ENCODE peak calls at places on chromosomes 12 and 14, in six cellular contexts. D is HCT116, P is transverse colon, A is RWPE1, X is tibial artery, G is body of pancreas. L is an unnamed sample.
A peak's percentile ranks its signal among the peaks of the same experiment; 100 is the strongest.

GRCh38 chr14:63662776-63663175 is 21.1 kb upstream of the WDR89 start:
- DNase-seq in D (no peak), P (no peak), A (no peak), X (no peak), G (no peak), L (no peak)

GRCh38 chr12:111396726-111397445 is 8.8 kb upstream of the SH2B3 start:
- DNase-seq in D (peak; percentile 65), P (peak; percentile 90), A (peak; percentile 93), X (peak; percentile 76), G (peak; percentile 89), L (peak; percentile 94)

GRCh38 chr14:54627718-54628345 is 60.9 kb downstream of the SAMD4A start:
- DNase-seq in D (no peak), P (no peak), A (no peak), X (peak; percentile 66), G (no peak), L (peak; percentile 51)

GRCh38 chr14:51582437-51582836 is 69.3 kb upstream of the FRMD6 start:
- DNase-seq in D (no peak), P (no peak), A (no peak), X (no peak), G (no peak), L (no peak)

GRCh38 chr12:109134186-109134917 is 18.0 kb downstream of the ACACB start:
- DNase-seq in D (peak; percentile 27), P (no peak), A (peak; percentile 48), X (no peak), G (peak; percentile 48), L (peak; percentile 3)

GRCh38 chr12:80293347-80293746 is 150.7 kb upstream of the PTPRQ start:
- DNase-seq in D (no peak), P (no peak), A (no peak), X (no peak), G (no peak), L (no peak)

GRCh38 chr14:30195946-30196345 is 268.3 kb upstream of the PRKD1 start:
- DNase-seq in D (no peak), P (no peak), A (no peak), X (no peak), G (no peak), L (no peak)

GRCh38 chr12:46373303-46374182 is 970 bp upstream of the SLC38A2 start:
- DNase-seq in D (no peak), P (peak; percentile 55), A (peak; percentile 48), X (peak; percentile 62), G (peak; percentile 52), L (no peak)

GRCh38 chr14:44640416-44640815 is 133.3 kb upstream of the FSCB start:
- DNase-seq in D (no peak), P (no peak), A (no peak), X (no peak), G (no peak), L (no peak)

DNA sequence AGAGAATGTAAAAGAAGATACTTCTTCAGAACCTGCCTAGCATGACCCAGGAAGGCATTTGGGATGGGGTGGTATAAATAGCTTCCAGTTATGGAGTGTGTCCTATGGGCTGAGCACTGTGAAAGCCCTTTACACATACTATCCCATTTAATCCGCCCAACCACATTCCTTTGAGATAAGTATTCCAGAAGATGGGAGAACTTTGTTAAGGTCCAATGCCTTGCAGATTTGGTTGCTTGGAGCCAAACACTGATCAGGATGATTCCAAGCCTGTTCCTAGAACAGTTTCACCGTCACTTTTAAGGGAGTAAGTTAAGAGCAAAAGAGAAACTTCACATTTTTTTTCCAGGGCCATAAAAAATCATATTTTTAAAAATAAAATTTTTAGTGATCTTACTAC is 82.5 kb upstream of the CLMN start:
- DNase-seq in D (no peak), P (no peak), A (no peak), X (no peak), G (no peak), L (no peak)
- TF ChIP-seq CTCF in D (no peak), P (no peak), A (no peak), X (no peak), G (no peak), L (no peak)

GRCh38 chr12:55220725-55221124 is at the start of gene OR10A7:
- DNase-seq in D (no peak), P (no peak), A (no peak), X (no peak), G (no peak), L (no peak)
- TF ChIP-seq CTCF in D (no peak), P (no peak), A (no peak), X (no peak), G (no peak), L (no peak)

DNA sequence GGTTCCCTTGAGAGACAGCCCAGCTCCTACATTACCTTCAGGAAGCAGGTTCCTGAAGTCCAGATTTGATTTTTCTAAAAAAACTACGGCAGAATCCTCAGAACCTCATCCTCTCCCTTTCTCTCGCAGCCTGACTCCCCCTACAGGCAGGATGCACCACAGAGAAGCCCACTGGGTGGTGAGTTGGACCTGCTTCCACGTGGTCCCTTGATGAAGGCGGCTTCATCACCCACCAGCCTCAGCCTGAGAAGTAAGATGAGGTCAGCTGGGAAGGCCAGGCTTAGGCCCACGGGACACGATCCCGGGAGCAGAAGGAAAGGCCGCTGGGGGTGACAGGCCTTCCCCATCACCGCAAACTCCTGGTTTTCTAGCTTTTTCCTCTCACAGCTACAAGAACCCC is 83.0 kb downstream of the ACTN1 start:
- DNase-seq in D (no peak), P (no peak), A (no peak), X (no peak), G (no peak), L (peak; percentile 20)
- TF ChIP-seq CTCF in D (peak; percentile 41), P (no peak), A (no peak), X (peak; percentile 28), G (no peak), L (peak; percentile 72)

GRCh38 chr14:96994999-96995398 is 197.8 kb downstream of the VRK1 start:
- DNase-seq in D (no peak), P (no peak), A (no peak), X (no peak), G (no peak), L (no peak)

GRCh38 chr14:96997996-96998395 is 200.8 kb downstream of the VRK1 start:
- DNase-seq in D (no peak), P (no peak), A (no peak), X (no peak), G (no peak), L (no peak)

GRCh38 chr14:96999654-97000155 is 202.5 kb downstream of the VRK1 start:
- DNase-seq in D (no peak), P (no peak), A (no peak), X (no peak), G (no peak), L (no peak)

GRCh38 chr14:97002454-97002853 is 205.3 kb downstream of the VRK1 start:
- DNase-seq in D (no peak), P (no peak), A (no peak), X (no peak), G (no peak), L (no peak)

GRCh38 chr14:96997269-96997668 is 200.1 kb downstream of the VRK1 start:
- DNase-seq in D (no peak), P (no peak), A (no peak), X (no peak), G (no peak), L (no peak)
- TF ChIP-seq CTCF in D (no peak), P (no peak), A (no peak), X (no peak), G (no peak), L (no peak)

GRCh38 chr12:116697305-116698130 is 40.4 kb downstream of the SPRING1 start:
- DNase-seq in D (peak; percentile 40), P (no peak), A (no peak), X (no peak), G (peak; percentile 69), L (no peak)
- TF ChIP-seq CTCF in D (peak; percentile 67), P (no peak), A (no peak), X (no peak), G (no peak), L (peak; percentile 54)

GRCh38 chr14:104224516-104225281 is 86.3 kb downstream of the KIF26A start:
- DNase-seq in D (no peak), P (peak; percentile 60), A (no peak), X (no peak), G (no peak), L (no peak)
- TF ChIP-seq CTCF in D (peak; percentile 59), P (no peak), A (no peak), X (peak; percentile 10), G (no peak), L (peak; percentile 57)

GRCh38 chr14:35140718-35141581 is 18.6 kb downstream of the PRORP start:
- DNase-seq in D (no peak), P (no peak), A (peak; percentile 38), X (no peak), G (no peak), L (peak; percentile 50)
- TF ChIP-seq CTCF in D (peak; percentile 39), P (peak; percentile 34), A (peak; percentile 55), X (peak; percentile 43), G (no peak), L (peak; percentile 82)

DNA sequence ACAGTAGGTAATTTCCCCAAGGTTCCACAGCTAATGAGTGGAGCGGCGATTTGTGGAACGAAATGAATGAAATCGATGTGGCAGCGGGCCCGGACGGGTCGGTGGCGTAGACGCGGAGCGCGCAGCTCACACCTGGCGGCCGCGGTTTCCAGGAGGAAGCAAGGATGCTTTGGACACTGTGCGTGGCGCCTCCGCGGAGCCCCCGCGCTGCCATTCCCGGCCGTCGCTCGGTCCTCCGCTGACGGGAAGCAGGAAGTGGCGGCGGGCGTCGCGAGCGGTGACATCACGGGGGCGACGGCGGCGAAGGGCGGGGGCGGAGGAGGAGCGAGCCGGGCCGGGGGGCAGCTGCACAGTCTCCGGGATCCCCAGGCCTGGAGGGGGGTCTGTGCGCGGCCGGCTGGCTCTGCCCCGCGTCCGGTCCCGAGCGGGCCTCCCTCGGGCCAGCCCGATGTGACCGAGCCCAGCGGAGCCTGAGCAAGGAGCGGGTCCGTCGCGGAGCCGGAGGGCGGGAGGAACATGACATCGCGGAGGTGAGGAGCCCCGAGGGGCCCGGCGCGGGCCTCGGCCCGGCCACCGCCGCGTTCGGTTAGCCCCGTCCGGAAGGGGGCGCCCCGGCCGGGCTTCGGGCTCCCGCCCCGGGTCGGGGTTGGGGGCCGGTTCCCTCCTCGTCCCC is at the start of gene PTPN11:
- DNase-seq in D (peak; percentile 45), P (peak; percentile 92), A (peak; percentile 73), X (peak; percentile 81), G (peak; percentile 85), L (peak; percentile 71)
- TF ChIP-seq CTCF in D (peak; percentile 61), P (peak; percentile 33), A (peak; percentile 61), X (peak; percentile 4), G (peak; percentile 36), L (peak; percentile 85)

GRCh38 chr14:77077040-77077439 is 21.0 kb upstream of the CIPC start:
- DNase-seq in D (no peak), P (no peak), A (no peak), X (no peak), G (no peak), L (no peak)
- TF ChIP-seq CTCF in D (no peak), P (no peak), A (no peak), X (no peak), G (no peak), L (no peak)

DNA sequence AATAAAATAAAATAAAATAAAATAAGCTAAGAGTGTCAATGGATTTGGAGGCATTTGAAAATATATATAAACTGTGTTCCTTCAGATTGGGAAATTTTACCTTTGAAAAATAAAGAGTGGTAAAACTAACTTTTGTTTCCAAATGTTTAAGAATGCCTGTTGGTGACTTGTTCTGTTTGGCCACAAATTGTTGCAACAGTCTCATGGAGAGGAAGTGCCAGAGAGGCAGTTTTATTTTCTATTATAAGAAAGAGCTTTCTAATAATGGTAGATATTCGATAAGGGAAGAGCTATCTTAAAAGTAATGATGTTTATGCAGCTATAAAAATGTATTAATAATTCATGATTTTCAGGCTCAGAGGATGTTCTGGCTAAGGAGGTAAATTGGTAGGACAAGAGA is 68.8 kb upstream of the MDGA2 start:
- DNase-seq in D (no peak), P (no peak), A (no peak), X (no peak), G (no peak), L (no peak)
- TF ChIP-seq CTCF in D (no peak), P (no peak), A (no peak), X (no peak), G (no peak), L (no peak)